ENCODE peak calls at places on chromosomes 13 and 19, in nine cellular contexts. M, O, W, U, N, S, Q, D and G are unnamed samples.

GRCh38 chr19:13729859-13730258 is 34.5 kb upstream of the MRI1 start:
- DNase-seq in S (no peak), D (no peak), W (no peak), Q (no peak), M (no peak), O (no peak), N (no peak), U (no peak), G (no peak)

GRCh38 chr19:38266981-38267597 is 2.7 kb downstream of the SPINT2 start:
- DNase-seq in D (no peak), M (no peak), U (no peak), O (peak), S (no peak), N (no peak), W (no peak), Q (no peak), G (no peak)

GRCh38 chr13:80224468-80224867 is 116.5 kb downstream of the SPRY2 start:
- DNase-seq in N (no peak), Q (no peak), D (no peak), S (no peak), O (no peak), W (no peak), U (no peak), M (no peak), G (no peak)

GRCh38 chr19:38373907-38374331 is 452 bp upstream of the PSMD8 start:
- DNase-seq in U (no peak), S (no peak), D (no peak), M (no peak), N (no peak), O (no peak), Q (no peak), W (no peak), G (no peak)

GRCh38 chr13:73273276-73273675 is 214.5 kb downstream of the KLF5 start:
- DNase-seq in D (no peak), U (no peak), N (no peak), W (no peak), S (no peak), Q (no peak), M (no peak), O (no peak), G (no peak)

GRCh38 chr19:5231857-5232503 is 108.6 kb downstream of the PTPRS start:
- DNase-seq in Q (no peak), M (no peak), O (no peak), D (no peak), S (no peak), N (no peak), U (no peak), W (no peak), G (no peak)

GRCh38 chr19:15421726-15422260 is 3.0 kb upstream of the AKAP8L start:
- DNase-seq in M (peak), O (peak), S (no peak), U (no peak), N (no peak), Q (no peak), W (no peak), D (no peak), G (no peak)

GRCh38 chr19:58518261-58519086 is 1.1 kb downstream of the ZBTB45 start:
- DNase-seq in N (no peak), M (no peak), O (no peak), Q (no peak), W (no peak), D (no peak), U (peak), S (no peak), G (no peak)

GRCh38 chr13:109126973-109127615 is 497.7 kb downstream of the MYO16 start:
- DNase-seq in N (no peak), W (no peak), O (no peak), D (no peak), M (no peak), Q (no peak), U (no peak), S (no peak), G (no peak)

GRCh38 chr19:35303357-35303915 is 11.5 kb downstream of the MAG start:
- DNase-seq in M (no peak), O (no peak), S (no peak), Q (no peak), U (no peak), W (no peak), D (no peak), N (no peak), G (no peak)

GRCh38 chr19:11164879-11165406 is 9.4 kb upstream of the SPC24 start:
- DNase-seq in D (peak), Q (no peak), U (peak), N (no peak), O (peak), W (peak), M (peak), S (peak), G (no peak)

GRCh38 chr19:6236310-6237291 is 43.2 kb downstream of the MLLT1 start:
- DNase-seq in W (no peak), Q (no peak), M (peak), O (peak), D (no peak), S (no peak), N (no peak), U (no peak), G (no peak)

GRCh38 chr13:84431646-84432045 is 549.4 kb upstream of the SLITRK1 start:
- DNase-seq in N (no peak), D (no peak), W (no peak), U (no peak), S (peak), M (no peak), O (no peak), Q (no peak), G (no peak)

GRCh38 chr19:7869453-7869909 is 4.7 kb downstream of the PRR36 start:
- DNase-seq in O (peak), Q (peak), W (no peak), N (no peak), U (peak), M (peak), D (no peak), S (no peak), G (no peak)

GRCh38 chr13:98495627-98496238 is 81.2 kb downstream of the STK24 start:
- DNase-seq in M (no peak), D (no peak), U (peak), N (no peak), O (no peak), S (no peak), W (no peak), Q (no peak), G (no peak)

GRCh38 chr19:3863648-3864047 is 5.2 kb downstream of the ZFR2 start:
- DNase-seq in D (no peak), S (no peak), W (no peak), O (no peak), U (no peak), M (no peak), N (no peak), Q (no peak), G (no peak)

GRCh38 chr19:35116085-35116801 is 620 bp downstream of the FXYD3 start:
- DNase-seq in W (no peak), N (no peak), U (no peak), S (no peak), M (peak), D (no peak), Q (no peak), O (peak), G (no peak)

GRCh38 chr13:41122838-41123237 is 9.8 kb downstream of the KBTBD6 start:
- DNase-seq in S (no peak), M (no peak), N (no peak), W (no peak), U (no peak), D (no peak), Q (no peak), O (no peak), G (no peak)